ENCODE peak calls at places on chromosome 13, in eight cellular contexts. One of them, this sample, is unnamed.

GRCh38 chr13:26561636-26562537 is 4.4 kb downstream of the WASF3 start:
- DNase-seq in mammary epithelial cell: no peak
- DNase-seq in bronchial epithelial cell: peak
- DNase-seq in body of pancreas: no peak
- DNase-seq in breast epithelium: no peak
- DNase-seq in nephron progenitor cell: no peak
- DNase-seq in fibroblast of mammary gland: peak
- DNase-seq in PC-3: no peak
- DNase-seq in this sample: peak

GRCh38 chr13:33194820-33195692 is 90.5 kb downstream of the STARD13 start:
- DNase-seq in mammary epithelial cell: no peak
- DNase-seq in bronchial epithelial cell: peak
- DNase-seq in body of pancreas: peak
- DNase-seq in breast epithelium: no peak
- DNase-seq in nephron progenitor cell: peak
- DNase-seq in fibroblast of mammary gland: peak
- DNase-seq in PC-3: peak
- DNase-seq in this sample: peak

GRCh38 chr13:26060366-26060765 is 8.6 kb upstream of the SHISA2 start:
- DNase-seq in mammary epithelial cell: no peak
- DNase-seq in bronchial epithelial cell: no peak
- DNase-seq in body of pancreas: no peak
- DNase-seq in breast epithelium: no peak
- DNase-seq in nephron progenitor cell: no peak
- DNase-seq in fibroblast of mammary gland: no peak
- DNase-seq in PC-3: no peak
- DNase-seq in this sample: no peak

GRCh38 chr13:29503041-29503837 is 92.2 kb downstream of the SLC7A1 start:
- DNase-seq in mammary epithelial cell: no peak
- DNase-seq in bronchial epithelial cell: peak
- DNase-seq in body of pancreas: no peak
- DNase-seq in breast epithelium: no peak
- DNase-seq in nephron progenitor cell: peak
- DNase-seq in fibroblast of mammary gland: peak
- DNase-seq in PC-3: no peak
- DNase-seq in this sample: peak

GRCh38 chr13:80684525-80685017 is 343.6 kb upstream of the SPRY2 start:
- DNase-seq in mammary epithelial cell: no peak
- DNase-seq in bronchial epithelial cell: no peak
- DNase-seq in body of pancreas: no peak
- DNase-seq in breast epithelium: no peak
- DNase-seq in nephron progenitor cell: no peak
- DNase-seq in fibroblast of mammary gland: no peak
- DNase-seq in PC-3: no peak
- DNase-seq in this sample: no peak

GRCh38 chr13:102141625-102142472 is 260.0 kb downstream of the FGF14 start:
- DNase-seq in mammary epithelial cell: no peak
- DNase-seq in bronchial epithelial cell: peak
- DNase-seq in body of pancreas: no peak
- DNase-seq in breast epithelium: no peak
- DNase-seq in nephron progenitor cell: no peak
- DNase-seq in fibroblast of mammary gland: peak
- DNase-seq in PC-3: peak
- DNase-seq in this sample: peak

GRCh38 chr13:75541287-75541686 is 3.6 kb upstream of the COMMD6 start:
- DNase-seq in mammary epithelial cell: no peak
- DNase-seq in bronchial epithelial cell: no peak
- DNase-seq in body of pancreas: peak
- DNase-seq in breast epithelium: no peak
- DNase-seq in nephron progenitor cell: no peak
- DNase-seq in fibroblast of mammary gland: peak
- DNase-seq in PC-3: no peak
- DNase-seq in this sample: peak

GRCh38 chr13:37009692-37010091 is 9.1 kb downstream of the EXOSC8 start:
- DNase-seq in mammary epithelial cell: no peak
- DNase-seq in bronchial epithelial cell: no peak
- DNase-seq in body of pancreas: no peak
- DNase-seq in breast epithelium: no peak
- DNase-seq in nephron progenitor cell: no peak
- DNase-seq in fibroblast of mammary gland: no peak
- DNase-seq in PC-3: no peak
- DNase-seq in this sample: no peak

GRCh38 chr13:109412232-109412935 is 374.0 kb downstream of the IRS2 start:
- DNase-seq in mammary epithelial cell: no peak
- DNase-seq in bronchial epithelial cell: no peak
- DNase-seq in body of pancreas: peak
- DNase-seq in breast epithelium: no peak
- DNase-seq in nephron progenitor cell: peak
- DNase-seq in fibroblast of mammary gland: no peak
- DNase-seq in PC-3: peak
- DNase-seq in this sample: peak

GRCh38 chr13:32164622-32165268 is 133.2 kb downstream of the FRY start:
- DNase-seq in mammary epithelial cell: no peak
- DNase-seq in bronchial epithelial cell: peak
- DNase-seq in body of pancreas: peak
- DNase-seq in breast epithelium: no peak
- DNase-seq in nephron progenitor cell: peak
- DNase-seq in fibroblast of mammary gland: peak
- DNase-seq in PC-3: peak
- DNase-seq in this sample: peak

GRCh38 chr13:101698400-101698799 is 245.9 kb downstream of the ITGBL1 start:
- DNase-seq in mammary epithelial cell: peak
- DNase-seq in bronchial epithelial cell: peak
- DNase-seq in body of pancreas: no peak
- DNase-seq in breast epithelium: no peak
- DNase-seq in nephron progenitor cell: no peak
- DNase-seq in fibroblast of mammary gland: peak
- DNase-seq in PC-3: no peak
- DNase-seq in this sample: peak

GRCh38 chr13:28494861-28495585 is at the start of gene FLT1:
- DNase-seq in mammary epithelial cell: peak
- DNase-seq in bronchial epithelial cell: no peak
- DNase-seq in body of pancreas: no peak
- DNase-seq in breast epithelium: no peak
- DNase-seq in nephron progenitor cell: peak
- DNase-seq in fibroblast of mammary gland: no peak
- DNase-seq in PC-3: no peak
- DNase-seq in this sample: no peak

DNA sequence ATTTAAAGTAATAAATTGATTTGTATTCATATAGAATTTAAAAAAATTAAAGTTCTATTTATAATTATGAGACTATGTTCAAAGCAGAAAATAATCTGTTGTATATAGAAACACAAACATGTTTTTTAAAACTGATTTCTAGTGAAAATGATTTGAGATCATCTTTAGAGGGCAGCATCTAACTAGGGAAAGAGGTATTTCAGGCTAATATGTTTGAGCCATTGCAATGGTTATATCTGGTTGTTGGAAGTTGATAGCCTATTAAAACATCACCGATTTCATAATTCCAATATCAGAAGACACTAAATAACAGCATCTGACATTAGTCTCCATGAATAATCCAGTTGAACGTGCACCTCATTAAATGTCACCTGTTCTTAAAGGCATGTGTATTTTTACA is 79.8 kb upstream of the SLITRK6 start:
- DNase-seq in mammary epithelial cell: no peak
- DNase-seq in bronchial epithelial cell: peak
- DNase-seq in body of pancreas: no peak
- DNase-seq in breast epithelium: no peak
- DNase-seq in nephron progenitor cell: no peak
- DNase-seq in fibroblast of mammary gland: no peak
- DNase-seq in PC-3: peak
- DNase-seq in this sample: peak
- TF ChIP-seq CTCF in mammary epithelial cell: peak
- TF ChIP-seq CTCF in bronchial epithelial cell: no peak
- TF ChIP-seq CTCF in body of pancreas: no peak
- TF ChIP-seq CTCF in breast epithelium: no peak
- TF ChIP-seq CTCF in nephron progenitor cell: no peak
- TF ChIP-seq CTCF in fibroblast of mammary gland: no peak
- TF ChIP-seq CTCF in PC-3: no peak
- TF ChIP-seq CTCF in this sample: no peak

GRCh38 chr13:93249259-93249917 is 22.8 kb downstream of the GPC6 start:
- DNase-seq in mammary epithelial cell: peak
- DNase-seq in bronchial epithelial cell: peak
- DNase-seq in body of pancreas: no peak
- DNase-seq in breast epithelium: no peak
- DNase-seq in nephron progenitor cell: no peak
- DNase-seq in fibroblast of mammary gland: peak
- DNase-seq in PC-3: peak
- DNase-seq in this sample: peak

GRCh38 chr13:93246069-93246468 is 19.5 kb downstream of the GPC6 start:
- DNase-seq in mammary epithelial cell: no peak
- DNase-seq in bronchial epithelial cell: no peak
- DNase-seq in body of pancreas: no peak
- DNase-seq in breast epithelium: no peak
- DNase-seq in nephron progenitor cell: no peak
- DNase-seq in fibroblast of mammary gland: no peak
- DNase-seq in PC-3: no peak
- DNase-seq in this sample: no peak

GRCh38 chr13:93249918-93250306 is 23.3 kb downstream of the GPC6 start:
- DNase-seq in mammary epithelial cell: no peak
- DNase-seq in bronchial epithelial cell: no peak
- DNase-seq in body of pancreas: no peak
- DNase-seq in breast epithelium: no peak
- DNase-seq in nephron progenitor cell: no peak
- DNase-seq in fibroblast of mammary gland: no peak
- DNase-seq in PC-3: no peak
- DNase-seq in this sample: no peak

GRCh38 chr13:93244918-93245280 is 18.3 kb downstream of the GPC6 start:
- DNase-seq in mammary epithelial cell: peak
- DNase-seq in bronchial epithelial cell: peak
- DNase-seq in body of pancreas: no peak
- DNase-seq in breast epithelium: no peak
- DNase-seq in nephron progenitor cell: no peak
- DNase-seq in fibroblast of mammary gland: peak
- DNase-seq in PC-3: no peak
- DNase-seq in this sample: peak

GRCh38 chr13:93248627-93249047 is 22.0 kb downstream of the GPC6 start:
- DNase-seq in mammary epithelial cell: no peak
- DNase-seq in bronchial epithelial cell: no peak
- DNase-seq in body of pancreas: peak
- DNase-seq in breast epithelium: no peak
- DNase-seq in nephron progenitor cell: peak
- DNase-seq in fibroblast of mammary gland: no peak
- DNase-seq in PC-3: peak
- DNase-seq in this sample: peak
- TF ChIP-seq CTCF in mammary epithelial cell: no peak
- TF ChIP-seq CTCF in bronchial epithelial cell: peak
- TF ChIP-seq CTCF in body of pancreas: peak
- TF ChIP-seq CTCF in breast epithelium: no peak
- TF ChIP-seq CTCF in nephron progenitor cell: peak
- TF ChIP-seq CTCF in fibroblast of mammary gland: no peak
- TF ChIP-seq CTCF in PC-3: peak
- TF ChIP-seq CTCF in this sample: peak

GRCh38 chr13:72137782-72138181 is 270.8 kb upstream of the DACH1 start:
- DNase-seq in mammary epithelial cell: no peak
- DNase-seq in bronchial epithelial cell: no peak
- DNase-seq in body of pancreas: peak
- DNase-seq in breast epithelium: no peak
- DNase-seq in nephron progenitor cell: no peak
- DNase-seq in fibroblast of mammary gland: no peak
- DNase-seq in PC-3: no peak
- DNase-seq in this sample: no peak
- TF ChIP-seq CTCF in mammary epithelial cell: no peak
- TF ChIP-seq CTCF in bronchial epithelial cell: no peak
- TF ChIP-seq CTCF in body of pancreas: no peak
- TF ChIP-seq CTCF in breast epithelium: no peak
- TF ChIP-seq CTCF in nephron progenitor cell: no peak
- TF ChIP-seq CTCF in fibroblast of mammary gland: no peak
- TF ChIP-seq CTCF in PC-3: no peak
- TF ChIP-seq CTCF in this sample: no peak

GRCh38 chr13:76737526-76737925 is 148.7 kb downstream of the KCTD12 start:
- DNase-seq in mammary epithelial cell: no peak
- DNase-seq in bronchial epithelial cell: no peak
- DNase-seq in body of pancreas: no peak
- DNase-seq in breast epithelium: no peak
- DNase-seq in nephron progenitor cell: no peak
- DNase-seq in fibroblast of mammary gland: no peak
- DNase-seq in PC-3: no peak
- DNase-seq in this sample: no peak
- TF ChIP-seq CTCF in mammary epithelial cell: no peak
- TF ChIP-seq CTCF in bronchial epithelial cell: no peak
- TF ChIP-seq CTCF in body of pancreas: no peak
- TF ChIP-seq CTCF in breast epithelium: no peak
- TF ChIP-seq CTCF in nephron progenitor cell: no peak
- TF ChIP-seq CTCF in fibroblast of mammary gland: no peak
- TF ChIP-seq CTCF in PC-3: no peak
- TF ChIP-seq CTCF in this sample: no peak

GRCh38 chr13:103315701-103316100 is 249.5 kb upstream of the SLC10A2 start:
- DNase-seq in mammary epithelial cell: no peak
- DNase-seq in bronchial epithelial cell: peak
- DNase-seq in body of pancreas: no peak
- DNase-seq in breast epithelium: no peak
- DNase-seq in nephron progenitor cell: no peak
- DNase-seq in fibroblast of mammary gland: no peak
- DNase-seq in PC-3: no peak
- DNase-seq in this sample: no peak

GRCh38 chr13:103308700-103309099 is 242.5 kb upstream of the SLC10A2 start:
- DNase-seq in mammary epithelial cell: no peak
- DNase-seq in bronchial epithelial cell: no peak
- DNase-seq in body of pancreas: no peak
- DNase-seq in breast epithelium: no peak
- DNase-seq in nephron progenitor cell: no peak
- DNase-seq in fibroblast of mammary gland: no peak
- DNase-seq in PC-3: no peak
- DNase-seq in this sample: no peak

DNA sequence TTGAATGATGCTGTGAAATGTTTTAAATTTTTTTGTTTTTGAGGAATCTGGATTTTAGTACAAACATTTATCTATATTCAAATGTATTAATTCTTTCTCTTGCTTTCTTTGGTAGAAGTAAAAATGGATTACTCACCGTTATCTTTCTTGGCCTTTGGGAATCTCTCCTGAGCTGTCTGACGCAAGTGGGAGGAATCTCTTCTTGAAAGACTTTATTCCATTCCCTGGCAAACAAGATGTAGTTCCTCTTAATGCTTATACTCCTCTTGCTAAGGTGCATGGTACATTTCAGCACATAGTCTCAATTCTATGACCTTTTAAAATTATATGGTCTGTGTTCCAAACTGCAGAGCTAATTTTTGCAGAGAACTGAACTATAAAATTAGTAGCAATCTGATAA is 246.2 kb upstream of the SLC10A2 start:
- DNase-seq in mammary epithelial cell: no peak
- DNase-seq in bronchial epithelial cell: no peak
- DNase-seq in body of pancreas: no peak
- DNase-seq in breast epithelium: no peak
- DNase-seq in nephron progenitor cell: no peak
- DNase-seq in fibroblast of mammary gland: no peak
- DNase-seq in PC-3: no peak
- DNase-seq in this sample: no peak
- TF ChIP-seq CTCF in mammary epithelial cell: no peak
- TF ChIP-seq CTCF in bronchial epithelial cell: no peak
- TF ChIP-seq CTCF in body of pancreas: no peak
- TF ChIP-seq CTCF in breast epithelium: no peak
- TF ChIP-seq CTCF in nephron progenitor cell: no peak
- TF ChIP-seq CTCF in fibroblast of mammary gland: no peak
- TF ChIP-seq CTCF in PC-3: no peak
- TF ChIP-seq CTCF in this sample: no peak

This sample was measured in choroid plexus epithelial cell.